ENCODE peak calls at places on chromosomes 3 and 15, in seven cellular contexts. T is sciatic nerve; G is endothelial cell; N is activated CD8-positive, alpha-beta memory T cell treated with anti-CD3 and anti-CD28 coated beads, Interleukin-2, amount 50 U/mL, for 4 hours; F is cardiac muscle cell; H is BJ; Q is HepG2. A is an unnamed sample.

GRCh38 chr3:197458179-197458707 is 97.5 kb downstream of the BDH1 start:
- DNase-seq in T (peak; percentile 32), Q (peak; percentile 80), N (no peak), H (no peak), G (no peak), F (no peak), A (no peak)

GRCh38 chr3:66567066-66567465 is 66.2 kb upstream of the LRIG1 start:
- DNase-seq in G (no peak), Q (no peak), T (no peak), N (no peak), F (no peak), H (no peak), A (no peak)

GRCh38 chr3:36804295-36805055 is 40.1 kb upstream of the DCLK3 start:
- DNase-seq in Q (no peak), T (no peak), F (no peak), G (peak; percentile 28), H (no peak), N (no peak), A (no peak)

GRCh38 chr3:172309741-172310140 is 138.5 kb downstream of the GHSR start:
- DNase-seq in Q (no peak), T (no peak), H (no peak), G (no peak), N (no peak), F (no peak), A (no peak)

GRCh38 chr15:98800437-98801233 is 152.3 kb downstream of the IGF1R start:
- DNase-seq in G (peak; percentile 58), T (no peak), H (peak; percentile 56), N (no peak), F (peak; percentile 57), Q (peak; percentile 54), A (peak; percentile 88)

GRCh38 chr3:123151251-123151705 is 50.5 kb upstream of the SEC22A start:
- DNase-seq in G (no peak), F (no peak), Q (no peak), N (no peak), T (no peak), H (no peak), A (no peak)

GRCh38 chr3:75985432-75985831 is 200.1 kb upstream of the ZNF717 start:
- DNase-seq in H (no peak), N (no peak), G (no peak), Q (no peak), T (no peak), F (no peak), A (no peak)

GRCh38 chr15:40409366-40409765 is 3.8 kb downstream of the IVD start:
- DNase-seq in G (no peak), Q (no peak), H (no peak), N (no peak), F (no peak), T (no peak), A (no peak)

A was measured in LoVo.